ENCODE peak calls at places on chromosomes 16 and 17, in four cellular contexts. G, R, P and D are unnamed samples.

GRCh38 chr16:68737730-68738590 is 868 bp downstream of the CDH1 start:
- DNase-seq in R (no peak), P (no peak), G (peak), D (peak)

GRCh38 chr17:38667099-38667786 is 7.5 kb downstream of the EPOP start:
- DNase-seq in P (no peak), G (peak), R (peak), D (peak)

GRCh38 chr16:21300309-21301167 is 22.4 kb upstream of the CRYM start:
- DNase-seq in P (peak), R (peak), G (peak), D (peak)

GRCh38 chr16:67459066-67459857 is 21.7 kb downstream of the ATP6V0D1 start:
- DNase-seq in P (no peak), G (peak), R (no peak), D (no peak)

GRCh38 chr17:50155115-50155819 is 4.8 kb upstream of the PPP1R9B start:
- DNase-seq in G (no peak), R (no peak), P (no peak), D (no peak)

GRCh38 chr16:52863000-52863399 is 189.7 kb downstream of the CHD9NB start:
- DNase-seq in G (no peak), R (no peak), P (no peak), D (no peak)

GRCh38 chr16:3578121-3578520 is 918 bp upstream of the NLRC3 start:
- DNase-seq in P (peak), R (no peak), G (no peak), D (no peak)

GRCh38 chr16:85426806-85427205 is 186.3 kb upstream of the GSE1 start:
- DNase-seq in P (no peak), G (no peak), R (no peak), D (no peak)

GRCh38 chr16:4409081-4409932 is 7.1 kb downstream of the CORO7 start:
- DNase-seq in G (peak), P (no peak), R (no peak), D (no peak)

GRCh38 chr16:4097826-4098240 is 18.4 kb downstream of the ADCY9 start:
- DNase-seq in P (no peak), R (no peak), G (no peak), D (no peak)

GRCh38 chr17:60135951-60136666 is 13.7 kb upstream of the CA4 start:
- DNase-seq in G (no peak), R (no peak), P (no peak), D (peak)

GRCh38 chr16:82010649-82011048 is 621 bp downstream of the SDR42E1 start:
- DNase-seq in G (no peak), P (no peak), R (no peak), D (no peak)

GRCh38 chr17:19703776-19704371 is 12.5 kb downstream of the SLC47A2 start:
- DNase-seq in R (no peak), G (peak), P (no peak), D (no peak)

GRCh38 chr17:46044286-46044928 is 45.4 kb downstream of the STH start:
- DNase-seq in P (no peak), G (peak), R (peak), D (peak)

GRCh38 chr17:42286411-42287295 is 1.6 kb upstream of the STAT5A start:
- DNase-seq in R (no peak), G (peak), P (no peak), D (no peak)

GRCh38 chr16:54342966-54343365 is 56.4 kb upstream of the IRX3 start:
- DNase-seq in G (no peak), R (no peak), P (no peak), D (no peak)

GRCh38 chr17:6471531-6472465 is 27.5 kb downstream of the PIMREG start:
- DNase-seq in G (no peak), R (no peak), P (no peak), D (no peak)

GRCh38 chr16:50198802-50199410 is 45.8 kb downstream of the TENT4B start:
- DNase-seq in P (no peak), G (no peak), R (no peak), D (no peak)

GRCh38 chr16:11263737-11264136 is 5.4 kb downstream of the TNP2 start:
- DNase-seq in P (no peak), G (no peak), R (no peak), D (no peak)

GRCh38 chr17:72976971-72977767 is 115.3 kb downstream of the SLC39A11 start:
- DNase-seq in G (no peak), P (peak), R (peak), D (no peak)

GRCh38 chr17:5978496-5978895 is 91.7 kb upstream of the WSCD1 start:
- DNase-seq in P (no peak), R (no peak), G (no peak), D (no peak)

GRCh38 chr16:83705856-83706255 is 101.9 kb upstream of the HSBP1 start:
- DNase-seq in G (no peak), R (no peak), P (no peak), D (no peak)

GRCh38 chr16:10827691-10828341 is 9.2 kb upstream of the TVP23A start:
- DNase-seq in P (no peak), R (no peak), G (no peak), D (no peak)

GRCh38 chr16:53752566-53752965 is 48.6 kb downstream of the FTO start:
- DNase-seq in G (no peak), R (no peak), P (no peak), D (no peak)

GRCh38 chr17:488993-489757 is 136.6 kb upstream of the RPH3AL start:
- DNase-seq in R (no peak), P (no peak), G (peak), D (no peak)

GRCh38 chr17:55664287-55664686 is 58.4 kb downstream of the TMEM100 start:
- DNase-seq in R (no peak), G (no peak), P (peak), D (no peak)

GRCh38 chr16:84177740-84178070 is 9.2 kb downstream of the TAF1C start:
- DNase-seq in G (no peak), P (no peak), R (no peak), D (no peak)

GRCh38 chr16:79533292-79533691 is 67.2 kb downstream of the MAF start:
- DNase-seq in G (no peak), R (no peak), P (no peak), D (no peak)

DNA sequence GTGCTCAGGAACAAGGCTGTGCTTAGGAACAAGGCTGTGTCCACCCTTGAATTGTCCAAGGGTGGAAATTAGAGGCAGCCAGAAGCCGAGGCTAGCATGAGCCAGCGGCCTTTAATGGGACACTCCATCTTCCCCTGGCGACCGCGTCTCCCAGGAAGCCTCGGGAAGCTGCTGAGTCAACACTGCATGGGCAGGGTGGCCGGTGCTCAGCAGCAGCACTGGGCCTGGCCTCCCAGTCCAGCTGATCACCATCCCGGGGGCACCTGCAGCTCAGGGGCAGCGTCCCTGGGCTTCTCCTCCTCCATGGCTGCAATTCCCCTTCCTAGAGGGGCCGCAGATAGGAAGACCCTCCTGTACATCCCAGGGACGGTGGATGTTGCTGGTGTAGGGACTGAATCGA is 180.8 kb downstream of the ENGASE start:
- DNase-seq in G (no peak), P (no peak), R (no peak), D (no peak)
- TF ChIP-seq NRF1 in G (no peak), P (no peak), R (no peak), D (no peak)

GRCh38 chr17:82486186-82487084 is 27.9 kb downstream of the NARF start:
- DNase-seq in R (no peak), G (no peak), P (no peak), D (no peak)
- TF ChIP-seq NRF1 in R (no peak), G (no peak), P (no peak), D (no peak)

GRCh38 chr16:19697756-19698318 is 20.2 kb downstream of the KNOP1 start:
- DNase-seq in G (no peak), R (no peak), P (no peak), D (no peak)

GRCh38 chr16:19699472-19699871 is 18.6 kb downstream of the KNOP1 start:
- DNase-seq in P (no peak), G (no peak), R (no peak), D (no peak)

GRCh38 chr16:19698480-19699465 is 19.3 kb downstream of the KNOP1 start:
- DNase-seq in G (no peak), R (no peak), P (no peak), D (no peak)

GRCh38 chr16:19701091-19701490 is 16.9 kb downstream of the KNOP1 start:
- DNase-seq in R (no peak), G (no peak), P (no peak), D (no peak)

DNA sequence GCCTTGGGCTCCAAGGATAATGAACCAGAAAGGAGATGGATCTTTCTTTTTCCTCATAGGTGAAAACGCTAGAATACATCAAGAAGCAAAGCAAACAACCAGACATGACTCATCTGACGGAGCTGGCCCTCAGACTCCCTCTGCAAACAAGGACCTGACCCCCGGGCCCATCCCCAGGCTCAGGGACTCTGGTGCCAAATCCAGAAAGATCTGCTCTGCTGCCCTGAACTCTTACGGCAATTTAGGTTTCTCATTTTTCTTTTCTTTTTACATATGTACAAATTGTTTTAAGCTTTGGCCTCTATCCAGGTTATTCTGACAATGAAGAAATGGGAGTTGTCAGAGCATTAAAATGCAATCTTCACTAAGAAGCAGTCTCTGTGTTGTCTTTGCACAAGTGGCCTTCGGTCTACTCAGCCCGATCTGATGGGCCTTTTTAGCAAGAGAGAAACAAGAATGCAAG is 17.7 kb downstream of the KNOP1 start:
- DNase-seq in R (no peak), P (no peak), G (no peak), D (no peak)
- TF ChIP-seq NRF1 in R (no peak), P (no peak), G (no peak), D (no peak)

GRCh38 chr16:19001788-19002187 is 18.1 kb downstream of the TMC7 start:
- DNase-seq in G (no peak), R (no peak), P (no peak), D (no peak)
- TF ChIP-seq NRF1 in G (no peak), R (no peak), P (no peak), D (no peak)

DNA sequence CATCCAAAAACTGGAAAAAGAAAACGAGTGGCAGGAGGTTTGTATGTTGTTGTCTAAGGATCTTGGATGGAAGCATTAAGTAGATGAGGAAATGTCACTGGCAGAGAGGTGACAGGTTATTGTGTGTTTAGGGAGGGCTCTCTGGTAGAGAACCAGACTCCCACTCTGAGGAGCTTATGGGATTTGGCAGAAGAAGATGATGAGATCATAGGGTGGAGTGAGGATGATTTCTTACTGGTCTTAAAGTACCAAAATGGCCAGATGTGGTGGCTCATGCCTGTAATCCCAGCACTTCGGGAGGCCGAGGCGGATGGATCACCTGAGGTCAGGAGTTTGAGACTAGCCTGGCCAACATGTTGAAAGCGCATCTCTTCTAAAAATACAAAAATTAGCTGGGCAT is 9.0 kb downstream of the WWOX start:
- DNase-seq in R (no peak), P (no peak), G (no peak), D (no peak)
- TF ChIP-seq NRF1 in R (no peak), P (no peak), G (no peak), D (no peak)